ENCODE peak calls at places on chromosomes 13 and 19, in four cellular contexts. One of them, this sample, is unnamed.

GRCh38 chr19:5063873-5064645 is 95.1 kb downstream of the KDM4B start:
- ATAC-seq in GM12878: no peak
- ATAC-seq in upper lobe of left lung: no peak
- ATAC-seq in HCT116: no peak
- ATAC-seq in this sample: no peak

GRCh38 chr19:18396471-18397241 is 766 bp downstream of the LRRC25 start:
- ATAC-seq in GM12878: no peak
- ATAC-seq in upper lobe of left lung: no peak
- ATAC-seq in HCT116: no peak
- ATAC-seq in this sample: no peak

GRCh38 chr19:3591876-3592613 is 6.8 kb downstream of the GIPC3 start:
- ATAC-seq in GM12878: no peak
- ATAC-seq in upper lobe of left lung: no peak
- ATAC-seq in HCT116: no peak
- ATAC-seq in this sample: no peak

GRCh38 chr13:109509154-109509905 is 277.1 kb downstream of the IRS2 start:
- ATAC-seq in GM12878: no peak
- ATAC-seq in upper lobe of left lung: no peak
- ATAC-seq in HCT116: no peak
- ATAC-seq in this sample: no peak

GRCh38 chr19:8321760-8322637 is 703 bp downstream of the RPS28 start:
- ATAC-seq in GM12878: peak
- ATAC-seq in upper lobe of left lung: peak
- ATAC-seq in HCT116: no peak
- ATAC-seq in this sample: no peak

GRCh38 chr19:1232231-1232637 is 5.6 kb downstream of the CBARP start:
- ATAC-seq in GM12878: peak
- ATAC-seq in upper lobe of left lung: peak
- ATAC-seq in HCT116: no peak
- ATAC-seq in this sample: peak

GRCh38 chr19:14450168-14450874 is 17.2 kb downstream of the PKN1 start:
- ATAC-seq in GM12878: peak
- ATAC-seq in upper lobe of left lung: peak
- ATAC-seq in HCT116: peak
- ATAC-seq in this sample: peak

GRCh38 chr13:39892731-39893293 is 237.3 kb downstream of the COG6 start:
- ATAC-seq in GM12878: no peak
- ATAC-seq in upper lobe of left lung: no peak
- ATAC-seq in HCT116: no peak
- ATAC-seq in this sample: no peak

GRCh38 chr19:15402411-15403150 is 16.2 kb downstream of the AKAP8L start:
- ATAC-seq in GM12878: no peak
- ATAC-seq in upper lobe of left lung: no peak
- ATAC-seq in HCT116: no peak
- ATAC-seq in this sample: no peak

GRCh38 chr13:25872871-25873607 is 178.8 kb downstream of the SHISA2 start:
- ATAC-seq in GM12878: no peak
- ATAC-seq in upper lobe of left lung: no peak
- ATAC-seq in HCT116: no peak
- ATAC-seq in this sample: no peak

GRCh38 chr13:45209229-45209628 is 8.4 kb upstream of the KCTD4 start:
- ATAC-seq in GM12878: no peak
- ATAC-seq in upper lobe of left lung: no peak
- ATAC-seq in HCT116: no peak
- ATAC-seq in this sample: no peak

GRCh38 chr13:51856998-51857397 is 4.8 kb upstream of the CCDC70 start:
- ATAC-seq in GM12878: no peak
- ATAC-seq in upper lobe of left lung: no peak
- ATAC-seq in HCT116: no peak
- ATAC-seq in this sample: no peak

GRCh38 chr13:51786425-51787010 is 17.4 kb downstream of the DHRS12 start:
- ATAC-seq in GM12878: no peak
- ATAC-seq in upper lobe of left lung: no peak
- ATAC-seq in HCT116: no peak
- ATAC-seq in this sample: peak

GRCh38 chr13:44030615-44031014 is 150.9 kb downstream of the LACC1 start:
- ATAC-seq in GM12878: no peak
- ATAC-seq in upper lobe of left lung: no peak
- ATAC-seq in HCT116: no peak
- ATAC-seq in this sample: no peak

GRCh38 chr19:46180701-46181385 is 32.8 kb downstream of the IGFL2 start:
- ATAC-seq in GM12878: no peak
- ATAC-seq in upper lobe of left lung: no peak
- ATAC-seq in HCT116: peak
- ATAC-seq in this sample: no peak

GRCh38 chr13:28442872-28443271 is 52.1 kb downstream of the FLT1 start:
- ATAC-seq in GM12878: no peak
- ATAC-seq in upper lobe of left lung: no peak
- ATAC-seq in HCT116: no peak
- ATAC-seq in this sample: no peak

GRCh38 chr19:22735911-22736645 is 47.9 kb downstream of the ZNF99 start:
- ATAC-seq in GM12878: no peak
- ATAC-seq in upper lobe of left lung: no peak
- ATAC-seq in HCT116: no peak
- ATAC-seq in this sample: no peak

GRCh38 chr19:18912933-18913332 is 6.3 kb downstream of the COPE start:
- ATAC-seq in GM12878: no peak
- ATAC-seq in upper lobe of left lung: no peak
- ATAC-seq in HCT116: no peak
- ATAC-seq in this sample: no peak

GRCh38 chr19:16359964-16360363 is 35.3 kb downstream of the KLF2 start:
- ATAC-seq in GM12878: no peak
- ATAC-seq in upper lobe of left lung: no peak
- ATAC-seq in HCT116: no peak
- ATAC-seq in this sample: no peak

GRCh38 chr19:1567848-1568227 is 287 bp downstream of the MEX3D start:
- ATAC-seq in GM12878: no peak
- ATAC-seq in upper lobe of left lung: no peak
- ATAC-seq in HCT116: peak
- ATAC-seq in this sample: peak

GRCh38 chr13:52899206-52899605 is 50.8 kb upstream of the PCDH8 start:
- ATAC-seq in GM12878: no peak
- ATAC-seq in upper lobe of left lung: no peak
- ATAC-seq in HCT116: no peak
- ATAC-seq in this sample: no peak

GRCh38 chr19:36213793-36214387 is 575 bp downstream of the ZNF565 start:
- ATAC-seq in GM12878: no peak
- ATAC-seq in upper lobe of left lung: peak
- ATAC-seq in HCT116: peak
- ATAC-seq in this sample: no peak

GRCh38 chr19:262125-262524 is 29.1 kb downstream of the PLPP2 start:
- ATAC-seq in GM12878: peak
- ATAC-seq in upper lobe of left lung: no peak
- ATAC-seq in HCT116: no peak
- ATAC-seq in this sample: no peak

GRCh38 chr13:29125934-29126424 is 305.8 kb downstream of the MTUS2 start:
- ATAC-seq in GM12878: peak
- ATAC-seq in upper lobe of left lung: no peak
- ATAC-seq in HCT116: no peak
- ATAC-seq in this sample: no peak

GRCh38 chr19:48556163-48556562 is 4.2 kb downstream of the SULT2B1 start:
- ATAC-seq in GM12878: no peak
- ATAC-seq in upper lobe of left lung: no peak
- ATAC-seq in HCT116: peak
- ATAC-seq in this sample: no peak

GRCh38 chr13:78413887-78414553 is 189.3 kb downstream of the POU4F1 start:
- ATAC-seq in GM12878: no peak
- ATAC-seq in upper lobe of left lung: no peak
- ATAC-seq in HCT116: no peak
- ATAC-seq in this sample: no peak

DNA sequence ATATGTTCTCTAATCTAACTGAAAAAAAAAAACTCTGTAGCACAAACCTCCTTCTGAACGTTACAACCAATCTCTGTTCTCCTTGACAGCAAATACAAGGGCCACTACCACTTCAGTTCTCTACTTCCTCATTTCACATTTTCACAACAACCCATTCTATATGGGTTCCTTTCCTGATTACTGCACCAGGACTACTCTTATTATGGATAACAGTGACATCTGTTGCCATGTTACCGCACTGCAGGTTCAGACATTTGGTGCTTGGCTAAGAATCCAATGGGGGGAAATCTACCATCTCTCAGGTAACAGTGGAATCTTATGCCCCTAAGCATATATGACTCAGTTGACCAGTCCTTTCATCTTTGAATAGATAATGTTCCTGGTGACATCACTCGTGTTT is 11.6 kb upstream of the FPR3 start:
- ATAC-seq in GM12878: no peak
- ATAC-seq in upper lobe of left lung: peak
- ATAC-seq in HCT116: peak
- ATAC-seq in this sample: no peak
- TF ChIP-seq CTCF in GM12878: no peak
- TF ChIP-seq CTCF in upper lobe of left lung: peak
- TF ChIP-seq CTCF in HCT116: peak
- TF ChIP-seq CTCF in this sample: no peak

DNA sequence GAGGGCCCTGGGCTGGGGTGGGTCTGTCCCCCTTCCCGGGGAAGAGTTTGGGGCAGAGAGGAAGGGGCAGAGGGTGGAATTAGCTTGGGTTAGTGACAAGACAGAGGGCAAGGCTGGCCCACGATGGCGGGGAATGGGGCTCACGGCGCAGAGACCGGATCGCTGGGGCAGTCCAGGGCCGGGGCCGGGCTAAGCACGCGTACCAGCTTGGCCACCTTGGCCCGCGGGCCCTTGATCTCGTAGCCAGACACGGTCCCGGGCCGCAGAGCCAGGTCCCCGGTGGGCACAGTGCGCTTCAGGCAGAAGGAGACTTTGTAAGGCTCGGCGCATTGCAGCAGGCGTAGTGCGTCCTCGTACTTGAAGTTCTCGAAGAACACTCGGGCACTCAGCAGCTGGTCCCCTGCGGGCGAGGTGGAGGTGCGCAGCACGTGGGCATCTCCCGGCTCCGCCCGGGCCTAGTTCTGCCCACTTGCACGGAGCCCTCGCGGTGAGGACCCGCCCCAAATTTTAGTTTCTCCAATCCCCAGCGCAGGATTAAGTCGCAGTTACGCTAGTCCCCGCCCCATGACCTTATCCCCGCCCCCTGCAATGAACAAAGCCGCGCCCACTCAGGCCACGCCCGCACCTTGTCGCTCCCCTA is 8.6 kb upstream of the HIPK4 start:
- ATAC-seq in GM12878: peak
- ATAC-seq in upper lobe of left lung: peak
- ATAC-seq in HCT116: peak
- ATAC-seq in this sample: no peak
- H3K27ac ChIP-seq in GM12878: no peak
- H3K27ac ChIP-seq in upper lobe of left lung: peak
- H3K27ac ChIP-seq in HCT116: no peak
- H3K27ac ChIP-seq in this sample: no peak

GRCh38 chr13:48600374-48601364 is 53.1 kb upstream of the CYSLTR2 start:
- ATAC-seq in GM12878: no peak
- ATAC-seq in upper lobe of left lung: no peak
- ATAC-seq in HCT116: no peak
- ATAC-seq in this sample: no peak

GRCh38 chr13:48603375-48603774 is 50.4 kb upstream of the CYSLTR2 start:
- ATAC-seq in GM12878: peak
- ATAC-seq in upper lobe of left lung: no peak
- ATAC-seq in HCT116: no peak
- ATAC-seq in this sample: no peak

GRCh38 chr13:48602296-48603040 is 51.3 kb upstream of the CYSLTR2 start:
- ATAC-seq in GM12878: peak
- ATAC-seq in upper lobe of left lung: no peak
- ATAC-seq in HCT116: peak
- ATAC-seq in this sample: no peak
- TF ChIP-seq POLR2AphosphoS5 in GM12878: no peak
- TF ChIP-seq POLR2AphosphoS5 in upper lobe of left lung: no peak
- TF ChIP-seq POLR2AphosphoS5 in HCT116: no peak
- TF ChIP-seq POLR2AphosphoS5 in this sample: no peak

DNA sequence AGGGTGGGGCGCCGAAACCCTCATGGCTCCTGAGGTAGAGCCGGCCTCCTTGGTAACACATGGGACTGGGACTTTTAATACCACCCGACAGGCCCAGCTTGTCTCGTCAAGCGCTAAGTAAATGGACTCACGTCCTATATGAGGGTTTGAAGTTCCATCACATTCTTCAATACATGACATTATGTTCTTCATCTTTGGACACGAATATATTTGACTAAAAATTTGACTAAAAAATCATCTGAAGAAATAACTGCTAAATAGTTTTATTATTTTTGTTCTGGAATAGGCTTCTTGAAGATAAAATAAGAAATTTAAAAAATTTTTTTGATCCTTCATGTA is 335 bp upstream of the ZNF607 start:
- ATAC-seq in GM12878: no peak
- ATAC-seq in upper lobe of left lung: no peak
- ATAC-seq in HCT116: no peak
- ATAC-seq in this sample: no peak
- TF ChIP-seq CTCF in GM12878: no peak
- TF ChIP-seq CTCF in upper lobe of left lung: no peak
- TF ChIP-seq CTCF in HCT116: no peak
- TF ChIP-seq CTCF in this sample: no peak

DNA sequence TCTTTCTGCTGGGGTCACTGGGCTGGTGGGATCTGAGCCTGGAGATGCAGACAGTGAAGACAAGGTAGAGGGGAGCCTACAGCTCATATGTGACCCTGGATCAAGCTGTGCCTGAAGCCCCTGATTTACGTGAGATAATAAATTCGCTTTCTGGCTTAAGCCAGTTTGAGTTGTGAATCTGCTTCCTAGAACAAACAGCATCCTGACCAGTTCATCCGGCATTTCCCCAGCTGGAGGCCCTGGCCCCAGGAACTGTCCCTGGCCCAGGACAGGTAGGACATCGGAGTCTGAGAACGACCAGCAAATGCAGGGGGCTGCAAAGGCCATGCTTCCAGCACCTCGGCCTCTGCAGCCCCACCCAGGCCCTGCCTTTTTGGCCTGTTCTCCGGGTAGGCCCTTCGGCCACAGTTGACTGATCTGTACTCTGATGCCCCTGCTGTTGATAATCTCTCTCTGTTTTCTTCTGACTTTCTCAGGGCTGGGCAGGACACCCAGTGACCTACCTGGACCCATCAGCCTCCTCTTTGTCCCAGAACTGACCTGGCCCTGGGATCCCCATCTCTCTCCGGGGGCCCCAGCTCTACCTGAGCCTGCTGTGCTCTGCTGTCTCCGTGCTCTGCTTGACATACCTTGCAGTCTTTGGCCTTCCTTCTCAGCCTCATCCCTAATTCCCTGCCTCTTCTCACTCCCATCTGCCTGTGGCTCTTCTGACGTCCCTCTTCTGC is 9.5 kb upstream of the VSIG10L start:
- ATAC-seq in GM12878: no peak
- ATAC-seq in upper lobe of left lung: no peak
- ATAC-seq in HCT116: no peak
- ATAC-seq in this sample: no peak
- H3K27ac ChIP-seq in GM12878: no peak
- H3K27ac ChIP-seq in upper lobe of left lung: no peak
- H3K27ac ChIP-seq in HCT116: peak
- H3K27ac ChIP-seq in this sample: no peak

GRCh38 chr19:50016225-50016807 is 8.9 kb downstream of the VRK3 start:
- ATAC-seq in GM12878: no peak
- ATAC-seq in upper lobe of left lung: no peak
- ATAC-seq in HCT116: no peak
- ATAC-seq in this sample: no peak
- TF ChIP-seq POLR2AphosphoS5 in GM12878: no peak
- TF ChIP-seq POLR2AphosphoS5 in upper lobe of left lung: no peak
- TF ChIP-seq POLR2AphosphoS5 in HCT116: no peak
- TF ChIP-seq POLR2AphosphoS5 in this sample: no peak

This sample was measured in gastroesophageal sphincter.